ENCODE peak calls at places on chromosome 7, in five cellular contexts. I is kidney glomerular epithelial cell, B is AG10803, D is H9, K is kidney. C is an unnamed sample.

GRCh38 chr7:30036220-30036619 is 8.0 kb downstream of the PLEKHA8 start:
- DNase-seq in I (no peak), B (no peak), D (no peak), K (no peak), C (no peak)

GRCh38 chr7:157837047-157837446 is 500.2 kb downstream of the DNAJB6 start:
- DNase-seq in I (no peak), B (no peak), D (no peak), K (peak), C (no peak)

GRCh38 chr7:116240021-116240659 is 29.8 kb downstream of the TES start:
- DNase-seq in I (no peak), B (no peak), D (no peak), K (no peak), C (no peak)

GRCh38 chr7:153504288-153505075 is 547.7 kb upstream of the DPP6 start:
- DNase-seq in I (no peak), B (no peak), D (no peak), K (no peak), C (no peak)

GRCh38 chr7:72754312-72754711 is 73.7 kb downstream of the TYW1B start:
- DNase-seq in I (no peak), B (peak), D (no peak), K (no peak), C (no peak)

GRCh38 chr7:81767883-81768282 is 2.0 kb downstream of the HGF start:
- DNase-seq in I (no peak), B (peak), D (no peak), K (no peak), C (no peak)

GRCh38 chr7:19928247-19928646 is 154.8 kb upstream of the TMEM196 start:
- DNase-seq in I (no peak), B (no peak), D (no peak), K (no peak), C (no peak)

GRCh38 chr7:150567168-150567567 is at the start of gene GIMAP4:
- DNase-seq in I (no peak), B (no peak), D (no peak), K (no peak), C (no peak)

GRCh38 chr7:157479326-157479725 is 142.5 kb downstream of the DNAJB6 start:
- DNase-seq in I (no peak), B (no peak), D (peak), K (no peak), C (no peak)

GRCh38 chr7:84043661-84044191 is 150.9 kb downstream of the SEMA3A start:
- DNase-seq in I (no peak), B (peak), D (no peak), K (no peak), C (no peak)

GRCh38 chr7:95828824-95829428 is 56.6 kb downstream of the DYNC1I1 start:
- DNase-seq in I (no peak), B (no peak), D (no peak), K (no peak), C (no peak)

GRCh38 chr7:102107474-102108104 is 179.1 kb upstream of the SH2B2 start:
- DNase-seq in I (no peak), B (no peak), D (no peak), K (no peak), C (no peak)

GRCh38 chr7:87220734-87221215 is 1.2 kb upstream of the TMEM243 start:
- DNase-seq in I (peak), B (peak), D (no peak), K (no peak), C (no peak)

GRCh38 chr7:98137826-98138151 is 31.1 kb downstream of the LMTK2 start:
- DNase-seq in I (no peak), B (no peak), D (no peak), K (no peak), C (no peak)

GRCh38 chr7:22137026-22137425 is 191.3 kb upstream of the CDCA7L start:
- DNase-seq in I (peak), B (peak), D (no peak), K (no peak), C (no peak)

GRCh38 chr7:105354383-105354782 is 34.3 kb downstream of the SRPK2 start:
- DNase-seq in I (no peak), B (no peak), D (no peak), K (no peak), C (no peak)

GRCh38 chr7:16851829-16852228 is 30.0 kb downstream of the AGR3 start:
- DNase-seq in I (no peak), B (no peak), D (no peak), K (no peak), C (no peak)

GRCh38 chr7:91876391-91877133 is 3.9 kb downstream of the MTERF1 start:
- DNase-seq in I (no peak), B (peak), D (no peak), K (no peak), C (no peak)

GRCh38 chr7:84848219-84848973 is 338.5 kb downstream of the SEMA3D start:
- DNase-seq in I (no peak), B (peak), D (no peak), K (no peak), C (no peak)

GRCh38 chr7:55145606-55146005 is 126.8 kb downstream of the EGFR start:
- DNase-seq in I (no peak), B (no peak), D (no peak), K (no peak), C (no peak)

GRCh38 chr7:44969049-44969700 is 9.6 kb downstream of the MYO1G start:
- DNase-seq in I (no peak), B (no peak), D (no peak), K (peak), C (no peak)

GRCh38 chr7:28044825-28045224 is 135.8 kb downstream of the JAZF1 start:
- DNase-seq in I (no peak), B (no peak), D (peak), K (no peak), C (no peak)

GRCh38 chr7:113698556-113699220 is 220.1 kb downstream of the PPP1R3A start:
- DNase-seq in I (peak), B (peak), D (no peak), K (no peak), C (no peak)

GRCh38 chr7:43444711-43445578 is 138.0 kb upstream of the STK17A start:
- DNase-seq in I (no peak), B (no peak), D (no peak), K (no peak), C (no peak)

GRCh38 chr7:55185941-55186609 is 167.3 kb downstream of the EGFR start:
- DNase-seq in I (peak), B (peak), D (no peak), K (no peak), C (no peak)

GRCh38 chr7:28729685-28730084 is 228.4 kb downstream of the TRIL start:
- DNase-seq in I (peak), B (peak), D (no peak), K (no peak), C (no peak)

GRCh38 chr7:31633894-31634494 is 53.0 kb upstream of the PPP1R17 start:
- DNase-seq in I (peak), B (peak), D (peak), K (no peak), C (no peak)

GRCh38 chr7:49513939-49514338 is 259.5 kb upstream of the VWC2 start:
- DNase-seq in I (no peak), B (no peak), D (no peak), K (no peak), C (no peak)

GRCh38 chr7:37960483-37960882 is 40.0 kb downstream of the EPDR1 start:
- DNase-seq in I (no peak), B (peak), D (no peak), K (no peak), C (no peak)

GRCh38 chr7:25656581-25657026 is 428.3 kb upstream of the NPVF start:
- DNase-seq in I (no peak), B (peak), D (no peak), K (no peak), C (no peak)

GRCh38 chr7:48083114-48083830 is 5.8 kb upstream of the UPP1 start:
- DNase-seq in I (peak), B (peak), D (no peak), K (no peak), C (no peak)

GRCh38 chr7:39541493-39541892 is 24.7 kb upstream of the YAE1 start:
- DNase-seq in I (no peak), B (no peak), D (no peak), K (no peak), C (no peak)

GRCh38 chr7:106167439-106168136 is 55.5 kb upstream of the SYPL1 start:
- DNase-seq in I (no peak), B (peak), D (no peak), K (no peak), C (no peak)

GRCh38 chr7:106050743-106051110 is 61.4 kb downstream of the SYPL1 start:
- DNase-seq in I (peak), B (peak), D (no peak), K (no peak), C (no peak)

GRCh38 chr7:57308631-57309408 is 141.2 kb upstream of the ZNF716 start:
- DNase-seq in I (no peak), B (no peak), D (no peak), K (no peak), C (no peak)

GRCh38 chr7:141071855-141072547 is 1.9 kb upstream of the TMEM178B start:
- DNase-seq in I (no peak), B (no peak), D (peak), K (no peak), C (no peak)

GRCh38 chr7:131723926-131724325 is 167.5 kb upstream of the PODXL start:
- DNase-seq in I (no peak), B (peak), D (no peak), K (no peak), C (no peak)

GRCh38 chr7:49866910-49867309 is 93.5 kb downstream of the VWC2 start:
- DNase-seq in I (no peak), B (no peak), D (no peak), K (no peak), C (no peak)